ENCODE peak calls at places on chromosomes 11 and 22, in seven cellular contexts. One of them, this sample, is unnamed.

GRCh38 chr11:19817870-19818269 is 105.2 kb downstream of the NAV2 start:
- DNase-seq in stomach: no peak
- DNase-seq in spleen: no peak
- DNase-seq in ovary: no peak
- DNase-seq in GM12878: no peak
- DNase-seq in right lobe of liver: no peak
- DNase-seq in IMR-90: no peak
- DNase-seq in this sample: no peak

GRCh38 chr22:42885446-42885845 is 28.4 kb upstream of the ARFGAP3 start:
- DNase-seq in stomach: no peak
- DNase-seq in spleen: no peak
- DNase-seq in ovary: no peak
- DNase-seq in GM12878: no peak
- DNase-seq in right lobe of liver: no peak
- DNase-seq in IMR-90: no peak
- DNase-seq in this sample: no peak

GRCh38 chr11:75311858-75312288 is 39.6 kb downstream of the ARRB1 start:
- DNase-seq in stomach: peak; percentile 67
- DNase-seq in spleen: no peak
- DNase-seq in ovary: no peak
- DNase-seq in GM12878: no peak
- DNase-seq in right lobe of liver: no peak
- DNase-seq in IMR-90: peak; percentile 17
- DNase-seq in this sample: peak; percentile 90

GRCh38 chr11:134216816-134217215 is 7.0 kb downstream of the NCAPD3 start:
- DNase-seq in stomach: no peak
- DNase-seq in spleen: no peak
- DNase-seq in ovary: no peak
- DNase-seq in GM12878: no peak
- DNase-seq in right lobe of liver: no peak
- DNase-seq in IMR-90: no peak
- DNase-seq in this sample: no peak

GRCh38 chr11:62805991-62806441 is 776 bp upstream of the NXF1 start:
- DNase-seq in stomach: no peak
- DNase-seq in spleen: no peak
- DNase-seq in ovary: no peak
- DNase-seq in GM12878: no peak
- DNase-seq in right lobe of liver: no peak
- DNase-seq in IMR-90: no peak
- DNase-seq in this sample: no peak

GRCh38 chr22:21449531-21450319 is 17.5 kb upstream of the TMEM191C start:
- DNase-seq in stomach: peak; percentile 19
- DNase-seq in spleen: peak; percentile 58
- DNase-seq in ovary: no peak
- DNase-seq in GM12878: no peak
- DNase-seq in right lobe of liver: no peak
- DNase-seq in IMR-90: peak; percentile 13
- DNase-seq in this sample: peak; percentile 74

GRCh38 chr11:13210424-13210823 is 67.2 kb upstream of the BMAL1 start:
- DNase-seq in stomach: peak; percentile 73
- DNase-seq in spleen: no peak
- DNase-seq in ovary: peak; percentile 63
- DNase-seq in GM12878: no peak
- DNase-seq in right lobe of liver: peak; percentile 41
- DNase-seq in IMR-90: peak; percentile 84
- DNase-seq in this sample: no peak

GRCh38 chr11:116651098-116651756 is 121.6 kb downstream of the BUD13 start:
- DNase-seq in stomach: no peak
- DNase-seq in spleen: no peak
- DNase-seq in ovary: no peak
- DNase-seq in GM12878: no peak
- DNase-seq in right lobe of liver: no peak
- DNase-seq in IMR-90: no peak
- DNase-seq in this sample: no peak

GRCh38 chr11:79242616-79243015 is 198.2 kb downstream of the TENM4 start:
- DNase-seq in stomach: no peak
- DNase-seq in spleen: no peak
- DNase-seq in ovary: no peak
- DNase-seq in GM12878: no peak
- DNase-seq in right lobe of liver: no peak
- DNase-seq in IMR-90: no peak
- DNase-seq in this sample: no peak

GRCh38 chr11:69260622-69261021 is 33.3 kb upstream of the MYEOV start:
- DNase-seq in stomach: no peak
- DNase-seq in spleen: no peak
- DNase-seq in ovary: no peak
- DNase-seq in GM12878: no peak
- DNase-seq in right lobe of liver: no peak
- DNase-seq in IMR-90: no peak
- DNase-seq in this sample: no peak

GRCh38 chr11:127126956-127127355 is 126.4 kb upstream of the KIRREL3 start:
- DNase-seq in stomach: no peak
- DNase-seq in spleen: no peak
- DNase-seq in ovary: no peak
- DNase-seq in GM12878: no peak
- DNase-seq in right lobe of liver: no peak
- DNase-seq in IMR-90: no peak
- DNase-seq in this sample: no peak

GRCh38 chr11:113730887-113731726 is 25.0 kb upstream of the TMPRSS5 start:
- DNase-seq in stomach: peak; percentile 45
- DNase-seq in spleen: no peak
- DNase-seq in ovary: peak; percentile 11
- DNase-seq in GM12878: no peak
- DNase-seq in right lobe of liver: no peak
- DNase-seq in IMR-90: peak; percentile 64
- DNase-seq in this sample: no peak

GRCh38 chr11:45005106-45005505 is 54.4 kb upstream of the TP53I11 start:
- DNase-seq in stomach: no peak
- DNase-seq in spleen: no peak
- DNase-seq in ovary: no peak
- DNase-seq in GM12878: no peak
- DNase-seq in right lobe of liver: no peak
- DNase-seq in IMR-90: no peak
- DNase-seq in this sample: no peak

GRCh38 chr22:29093030-29093429 is 20.2 kb downstream of the KREMEN1 start:
- DNase-seq in stomach: no peak
- DNase-seq in spleen: no peak
- DNase-seq in ovary: no peak
- DNase-seq in GM12878: no peak
- DNase-seq in right lobe of liver: no peak
- DNase-seq in IMR-90: no peak
- DNase-seq in this sample: no peak

GRCh38 chr11:100682247-100682969 is 4.7 kb upstream of the ARHGAP42 start:
- DNase-seq in stomach: no peak
- DNase-seq in spleen: no peak
- DNase-seq in ovary: no peak
- DNase-seq in GM12878: no peak
- DNase-seq in right lobe of liver: no peak
- DNase-seq in IMR-90: peak; percentile 46
- DNase-seq in this sample: no peak

GRCh38 chr11:70265341-70265740 is 5.1 kb upstream of the PPFIA1 start:
- DNase-seq in stomach: no peak
- DNase-seq in spleen: no peak
- DNase-seq in ovary: no peak
- DNase-seq in GM12878: no peak
- DNase-seq in right lobe of liver: no peak
- DNase-seq in IMR-90: no peak
- DNase-seq in this sample: no peak
- TF ChIP-seq POLR2A in stomach: no peak
- TF ChIP-seq POLR2A in spleen: no peak
- TF ChIP-seq POLR2A in ovary: no peak
- TF ChIP-seq POLR2A in GM12878: no peak
- TF ChIP-seq POLR2A in right lobe of liver: no peak
- TF ChIP-seq POLR2A in IMR-90: no peak
- TF ChIP-seq POLR2A in this sample: no peak

GRCh38 chr11:65557280-65558001 is 718 bp downstream of the LTBP3 start:
- DNase-seq in stomach: no peak
- DNase-seq in spleen: peak; percentile 87
- DNase-seq in ovary: peak; percentile 54
- DNase-seq in GM12878: no peak
- DNase-seq in right lobe of liver: no peak
- DNase-seq in IMR-90: no peak
- DNase-seq in this sample: peak; percentile 73
- H3K4me3 ChIP-seq in stomach: peak overlapping the region; percentile 69
- H3K4me3 ChIP-seq in spleen: peak overlapping the region; percentile 35
- H3K4me3 ChIP-seq in ovary: peak overlapping the region; percentile 55
- H3K4me3 ChIP-seq in GM12878: no peak overlapping the region
- H3K4me3 ChIP-seq in right lobe of liver: peak overlapping the region; percentile 50
- H3K4me3 ChIP-seq in IMR-90: peak overlapping the region; percentile 74
- H3K4me3 ChIP-seq in this sample: peak overlapping the region; percentile 76

GRCh38 chr11:64165842-64166635 is at the start of gene MACROD1:
- DNase-seq in stomach: peak; percentile 95
- DNase-seq in spleen: peak; percentile 93
- DNase-seq in ovary: peak; percentile 65
- DNase-seq in GM12878: no peak
- DNase-seq in right lobe of liver: peak; percentile 94
- DNase-seq in IMR-90: peak; percentile 75
- DNase-seq in this sample: peak; percentile 91
- TF ChIP-seq POLR2A in stomach: no peak
- TF ChIP-seq POLR2A in spleen: no peak
- TF ChIP-seq POLR2A in ovary: no peak
- TF ChIP-seq POLR2A in GM12878: peak; percentile 66
- TF ChIP-seq POLR2A in right lobe of liver: peak; percentile 76
- TF ChIP-seq POLR2A in IMR-90: no peak
- TF ChIP-seq POLR2A in this sample: no peak

GRCh38 chr11:108666373-108666772 is 1.5 kb downstream of the DDX10 start:
- DNase-seq in stomach: no peak
- DNase-seq in spleen: no peak
- DNase-seq in ovary: no peak
- DNase-seq in GM12878: no peak
- DNase-seq in right lobe of liver: no peak
- DNase-seq in IMR-90: no peak
- DNase-seq in this sample: no peak
- H3K4me3 ChIP-seq in stomach: no peak overlapping the region
- H3K4me3 ChIP-seq in spleen: no peak overlapping the region
- H3K4me3 ChIP-seq in ovary: no peak overlapping the region
- H3K4me3 ChIP-seq in GM12878: peak overlapping the region; percentile 94
- H3K4me3 ChIP-seq in right lobe of liver: no peak overlapping the region
- H3K4me3 ChIP-seq in IMR-90: no peak overlapping the region
- H3K4me3 ChIP-seq in this sample: peak overlapping the region; percentile 87

GRCh38 chr22:48719978-48720661 is 1107.6 kb downstream of the BRD1 start:
- DNase-seq in stomach: no peak
- DNase-seq in spleen: peak; percentile 40
- DNase-seq in ovary: no peak
- DNase-seq in GM12878: no peak
- DNase-seq in right lobe of liver: no peak
- DNase-seq in IMR-90: no peak
- DNase-seq in this sample: peak; percentile 22

GRCh38 chr22:48717076-48717810 is 1110.4 kb downstream of the BRD1 start:
- DNase-seq in stomach: no peak
- DNase-seq in spleen: peak; percentile 72
- DNase-seq in ovary: no peak
- DNase-seq in GM12878: no peak
- DNase-seq in right lobe of liver: no peak
- DNase-seq in IMR-90: no peak
- DNase-seq in this sample: peak; percentile 18

GRCh38 chr22:48720662-48721393 is 1106.8 kb downstream of the BRD1 start:
- DNase-seq in stomach: no peak
- DNase-seq in spleen: peak; percentile 58
- DNase-seq in ovary: no peak
- DNase-seq in GM12878: no peak
- DNase-seq in right lobe of liver: no peak
- DNase-seq in IMR-90: no peak
- DNase-seq in this sample: no peak

GRCh38 chr22:48717883-48718817 is 1109.5 kb downstream of the BRD1 start:
- DNase-seq in stomach: no peak
- DNase-seq in spleen: peak; percentile 56
- DNase-seq in ovary: no peak
- DNase-seq in GM12878: no peak
- DNase-seq in right lobe of liver: no peak
- DNase-seq in IMR-90: no peak
- DNase-seq in this sample: no peak

GRCh38 chr22:48718818-48719500 is 1108.7 kb downstream of the BRD1 start:
- DNase-seq in stomach: no peak
- DNase-seq in spleen: peak; percentile 47
- DNase-seq in ovary: no peak
- DNase-seq in GM12878: no peak
- DNase-seq in right lobe of liver: no peak
- DNase-seq in IMR-90: no peak
- DNase-seq in this sample: no peak
- TF ChIP-seq POLR2A in stomach: no peak
- TF ChIP-seq POLR2A in spleen: no peak
- TF ChIP-seq POLR2A in ovary: no peak
- TF ChIP-seq POLR2A in GM12878: no peak
- TF ChIP-seq POLR2A in right lobe of liver: no peak
- TF ChIP-seq POLR2A in IMR-90: no peak
- TF ChIP-seq POLR2A in this sample: no peak

This sample was measured in suprapubic skin.